ENCODE peak calls at places on chromosomes 7 and 10, in four cellular contexts. Q is activated CD4-positive, alpha-beta T cell treated with anti-CD3 and anti-CD28 coated beads, Interleukin-2, amount 50 U/mL, for 4 hours; M is HCEC 1CT; O is nephron progenitor cell. Z is an unnamed sample.

GRCh38 chr10:59315465-59315864 is 46.9 kb downstream of the FAM13C start:
- DNase-seq in Q (no peak), M (no peak), O (no peak), Z (no peak)

GRCh38 chr7:26153246-26153822 is 1.3 kb downstream of the NFE2L3 start:
- DNase-seq in Q (no peak), M (no peak), O (peak; percentile 8), Z (no peak)

GRCh38 chr10:34254596-34254995 is 560.5 kb downstream of the PARD3 start:
- DNase-seq in Q (no peak), M (peak; percentile 63), O (no peak), Z (no peak)

GRCh38 chr7:30770936-30771858 is at the start of gene MINDY4:
- DNase-seq in Q (peak; percentile 54), M (peak; percentile 73), O (peak; percentile 83), Z (peak; percentile 92)

GRCh38 chr7:112630565-112630964 is 149.8 kb downstream of the LSMEM1 start:
- DNase-seq in Q (no peak), M (peak; percentile 90), O (no peak), Z (no peak)

GRCh38 chr7:75762350-75762917 is 9.6 kb downstream of the CCL26 start:
- DNase-seq in Q (no peak), M (peak; percentile 78), O (no peak), Z (peak; percentile 80)

GRCh38 chr7:31443457-31443856 is 70.4 kb upstream of the ITPRID1 start:
- DNase-seq in Q (no peak), M (peak; percentile 51), O (peak; percentile 21), Z (peak; percentile 42)

GRCh38 chr10:55043540-55043939 is 242.5 kb upstream of the PCDH15 start:
- DNase-seq in Q (no peak), M (no peak), O (no peak), Z (no peak)

GRCh38 chr10:14487511-14487909 is 156.8 kb upstream of the FRMD4A start:
- DNase-seq in Q (no peak), M (no peak), O (no peak), Z (no peak)

GRCh38 chr10:49512121-49512809 is 26.7 kb downstream of the ERCC6 start:
- DNase-seq in Q (no peak), M (peak; percentile 44), O (peak; percentile 12), Z (no peak)

GRCh38 chr10:86363184-86363832 is 3.3 kb downstream of the GRID1 start:
- DNase-seq in Q (no peak), M (no peak), O (peak; percentile 81), Z (peak; percentile 73)